ENCODE peak calls at places on chromosomes 6 and 20, in seven cellular contexts. P, L, O, X, F, A and V are unnamed samples.

GRCh38 chr6:167778497-167779122 is 48.1 kb upstream of the AFDN start:
- DNase-seq in P (no peak), L (no peak), O (no peak), X (no peak), F (no peak), A (no peak), V (peak)

GRCh38 chr6:165181951-165182414 is 127.4 kb downstream of the C6orf118 start:
- DNase-seq in P (no peak), L (no peak), O (no peak), X (no peak), F (no peak), A (no peak), V (no peak)

GRCh38 chr6:97958143-97958542 is 675.1 kb upstream of the MMS22L start:
- DNase-seq in P (no peak), L (no peak), O (no peak), X (no peak), F (no peak), A (peak), V (peak)

GRCh38 chr20:57703013-57703412 is 6.8 kb downstream of the PMEPA1 start:
- DNase-seq in P (no peak), L (no peak), O (no peak), X (no peak), F (no peak), A (no peak), V (no peak)

GRCh38 chr6:76771076-76771634 is 692.1 kb downstream of the HTR1B start:
- DNase-seq in P (no peak), L (no peak), O (no peak), X (no peak), F (no peak), A (no peak), V (no peak)

GRCh38 chr20:49790077-49790798 is 22.4 kb upstream of the SLC9A8 start:
- DNase-seq in P (no peak), L (no peak), O (peak), X (no peak), F (peak), A (no peak), V (no peak)

GRCh38 chr20:63435552-63435951 is 36.9 kb downstream of the KCNQ2 start:
- DNase-seq in P (no peak), L (no peak), O (no peak), X (no peak), F (no peak), A (no peak), V (no peak)

GRCh38 chr20:53402233-53403005 is 191.2 kb downstream of the ZNF217 start:
- DNase-seq in P (no peak), L (no peak), O (no peak), X (no peak), F (no peak), A (no peak), V (no peak)

GRCh38 chr6:88442731-88443130 is 276.6 kb upstream of the CNR1 start:
- DNase-seq in P (no peak), L (no peak), O (no peak), X (no peak), F (no peak), A (no peak), V (no peak)

GRCh38 chr20:41501376-41501775 is 116.8 kb downstream of the CHD6 start:
- DNase-seq in P (no peak), L (no peak), O (no peak), X (no peak), F (no peak), A (no peak), V (no peak)

GRCh38 chr6:147479857-147480256 is 28.6 kb upstream of the SAMD5 start:
- DNase-seq in P (no peak), L (no peak), O (no peak), X (no peak), F (no peak), A (no peak), V (peak)

GRCh38 chr6:123360359-123360758 is 276.4 kb downstream of the TRDN start:
- DNase-seq in P (no peak), L (no peak), O (no peak), X (no peak), F (no peak), A (no peak), V (no peak)

GRCh38 chr6:122789862-122790739 is 1.0 kb downstream of the SMPDL3A start:
- DNase-seq in P (no peak), L (peak), O (peak), X (no peak), F (no peak), A (no peak), V (peak)

GRCh38 chr6:114785235-114786127 is 442.7 kb upstream of the HS3ST5 start:
- DNase-seq in P (no peak), L (no peak), O (no peak), X (peak), F (no peak), A (no peak), V (no peak)

GRCh38 chr6:125913864-125914351 is 42.7 kb upstream of the HINT3 start:
- DNase-seq in P (peak), L (no peak), O (no peak), X (no peak), F (no peak), A (no peak), V (no peak)

GRCh38 chr6:4637691-4638433 is 138.3 kb upstream of the CDYL start:
- DNase-seq in P (peak), L (no peak), O (peak), X (peak), F (no peak), A (no peak), V (no peak)

GRCh38 chr20:43507150-43508080 is at the start of gene L3MBTL1:
- DNase-seq in P (peak), L (peak), O (peak), X (no peak), F (peak), A (no peak), V (peak)

GRCh38 chr6:49025273-49026240 is 437.5 kb downstream of the MMUT start:
- DNase-seq in P (no peak), L (no peak), O (no peak), X (no peak), F (no peak), A (no peak), V (no peak)

GRCh38 chr20:32583581-32584045 is 1.5 kb downstream of the NOL4L start:
- DNase-seq in P (no peak), L (no peak), O (peak), X (no peak), F (no peak), A (no peak), V (no peak)

GRCh38 chr20:24660651-24661050 is 191.2 kb downstream of the SYNDIG1 start:
- DNase-seq in P (no peak), L (no peak), O (no peak), X (no peak), F (no peak), A (no peak), V (no peak)

GRCh38 chr20:58086763-58087566 is 141.5 kb downstream of the ANKRD60 start:
- DNase-seq in P (peak), L (peak), O (peak), X (no peak), F (peak), A (no peak), V (peak)

GRCh38 chr6:157648561-157648960 is 174.5 kb upstream of the SNX9 start:
- DNase-seq in P (peak), L (no peak), O (no peak), X (no peak), F (no peak), A (no peak), V (no peak)

GRCh38 chr6:87116922-87117321 is 22.0 kb upstream of the CGA start:
- DNase-seq in P (no peak), L (no peak), O (no peak), X (no peak), F (no peak), A (no peak), V (no peak)

GRCh38 chr6:54072708-54073313 is 38.4 kb upstream of the MLIP start:
- DNase-seq in P (no peak), L (no peak), O (no peak), X (no peak), F (no peak), A (no peak), V (no peak)

GRCh38 chr20:20743511-20744169 is 31.2 kb upstream of the RALGAPA2 start:
- DNase-seq in P (no peak), L (no peak), O (no peak), X (no peak), F (peak), A (no peak), V (no peak)

GRCh38 chr6:163826668-163827067 is 412.1 kb downstream of the QKI start:
- DNase-seq in P (no peak), L (no peak), O (no peak), X (no peak), F (no peak), A (no peak), V (no peak)

GRCh38 chr6:163820171-163820570 is 405.7 kb downstream of the QKI start:
- DNase-seq in P (no peak), L (no peak), O (no peak), X (no peak), F (no peak), A (no peak), V (no peak)

GRCh38 chr6:163820745-163821456 is 406.4 kb downstream of the QKI start:
- DNase-seq in P (no peak), L (peak), O (no peak), X (no peak), F (no peak), A (no peak), V (no peak)

GRCh38 chr6:163825033-163825432 is 410.5 kb downstream of the QKI start:
- DNase-seq in P (no peak), L (no peak), O (no peak), X (no peak), F (no peak), A (no peak), V (no peak)

GRCh38 chr6:163823577-163823976 is 409.1 kb downstream of the QKI start:
- DNase-seq in P (no peak), L (no peak), O (no peak), X (no peak), F (no peak), A (no peak), V (no peak)
- TF ChIP-seq JUND in P (no peak), L (no peak), O (no peak), X (no peak), F (no peak), A (no peak), V (no peak)

GRCh38 chr6:155883334-155883731 is 427.7 kb upstream of the NOX3 start:
- DNase-seq in P (no peak), L (no peak), O (no peak), X (no peak), F (no peak), A (no peak), V (no peak)

GRCh38 chr6:155883741-155884140 is 428.1 kb upstream of the NOX3 start:
- DNase-seq in P (no peak), L (no peak), O (no peak), X (no peak), F (no peak), A (no peak), V (no peak)

GRCh38 chr6:155882527-155883333 is 427.1 kb upstream of the NOX3 start:
- DNase-seq in P (no peak), L (no peak), O (no peak), X (peak), F (no peak), A (no peak), V (no peak)

GRCh38 chr6:155881845-155882526 is 426.3 kb upstream of the NOX3 start:
- DNase-seq in P (no peak), L (no peak), O (no peak), X (no peak), F (no peak), A (no peak), V (no peak)

GRCh38 chr6:155880905-155881304 is 425.3 kb upstream of the NOX3 start:
- DNase-seq in P (no peak), L (no peak), O (no peak), X (no peak), F (no peak), A (no peak), V (no peak)
- TF ChIP-seq JUND in P (no peak), L (no peak), O (no peak), X (no peak), F (no peak), A (no peak), V (no peak)

DNA sequence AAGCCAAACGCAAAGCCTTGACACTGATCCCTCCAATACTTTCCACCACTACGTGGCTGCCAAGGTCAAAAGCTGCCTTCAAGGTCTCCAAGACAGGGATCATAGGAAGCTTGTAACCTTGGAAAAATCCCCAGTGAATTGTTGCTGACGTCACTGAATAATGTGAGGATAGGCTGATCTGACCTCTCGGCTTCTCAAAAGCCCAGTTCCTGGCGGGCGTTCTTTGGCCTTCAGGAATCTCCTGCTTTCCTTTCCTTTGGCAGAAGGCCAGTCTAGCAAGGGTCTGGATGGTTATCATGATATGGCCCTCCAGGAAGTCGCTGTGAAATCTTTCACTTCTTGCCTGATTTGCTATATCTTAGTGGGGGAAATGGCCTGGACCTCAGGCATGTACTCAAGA is 61.4 kb upstream of the TNFAIP3 start:
- DNase-seq in P (no peak), L (no peak), O (no peak), X (no peak), F (no peak), A (no peak), V (no peak)
- TF ChIP-seq JUND in P (no peak), L (no peak), O (no peak), X (no peak), F (no peak), A (no peak), V (no peak)

GRCh38 chr6:113701552-113702254 is 155.4 kb upstream of the MARCKS start:
- DNase-seq in P (no peak), L (no peak), O (no peak), X (no peak), F (no peak), A (no peak), V (no peak)

GRCh38 chr6:113710110-113710509 is 147.0 kb upstream of the MARCKS start:
- DNase-seq in P (no peak), L (no peak), O (no peak), X (no peak), F (no peak), A (no peak), V (no peak)

GRCh38 chr6:113707194-113707593 is 150.0 kb upstream of the MARCKS start:
- DNase-seq in P (no peak), L (no peak), O (no peak), X (no peak), F (no peak), A (no peak), V (no peak)
- TF ChIP-seq JUND in P (no peak), L (no peak), O (no peak), X (no peak), F (no peak), A (no peak), V (no peak)